ENCODE peak calls at places on chromosomes 5 and 9, in six cellular contexts. D is neuronal stem cell, I is IMR-90, O is GM23248, E is HCT116, T is mammary epithelial cell. F is an unnamed sample.

GRCh38 chr5:96823060-96823459 is 15.3 kb upstream of the ERAP1 start:
- DNase-seq in D (no peak), I (no peak), O (no peak), E (no peak), T (no peak), F (no peak)

GRCh38 chr9:95084254-95084934 is 233.1 kb downstream of the FANCC start:
- DNase-seq in D (no peak), I (no peak), O (no peak), E (no peak), T (no peak), F (no peak)

GRCh38 chr9:86287013-86287412 is 4.7 kb upstream of the ISCA1 start:
- DNase-seq in D (peak; percentile 54), I (peak; percentile 70), O (peak; percentile 63), E (no peak), T (peak; percentile 8), F (peak; percentile 39)

GRCh38 chr5:157686841-157687554 is 15.7 kb downstream of the C5orf52 start:
- DNase-seq in D (no peak), I (no peak), O (no peak), E (no peak), T (no peak), F (no peak)

GRCh38 chr5:147306351-147306750 is 71.5 kb downstream of the STK32A start:
- DNase-seq in D (no peak), I (no peak), O (no peak), E (no peak), T (no peak), F (no peak)

GRCh38 chr5:151682751-151683331 is 3.9 kb downstream of the SPARC start:
- DNase-seq in D (no peak), I (peak; percentile 43), O (peak; percentile 81), E (no peak), T (peak; percentile 65), F (no peak)

GRCh38 chr9:20242767-20243166 is 379.5 kb downstream of the MLLT3 start:
- DNase-seq in D (no peak), I (no peak), O (no peak), E (no peak), T (no peak), F (no peak)

GRCh38 chr5:36724429-36725332 is 118.3 kb downstream of the SLC1A3 start:
- DNase-seq in D (no peak), I (no peak), O (no peak), E (no peak), T (no peak), F (peak; percentile 14)

GRCh38 chr9:114231218-114232090 is 76.1 kb downstream of the COL27A1 start:
- DNase-seq in D (no peak), I (no peak), O (no peak), E (no peak), T (no peak), F (no peak)

GRCh38 chr9:70589571-70590263 is 175.3 kb upstream of the KLF9 start:
- DNase-seq in D (no peak), I (peak; percentile 90), O (peak; percentile 83), E (no peak), T (peak; percentile 49), F (no peak)

GRCh38 chr9:22107202-22107601 is 98.1 kb upstream of the CDKN2B start:
- DNase-seq in D (no peak), I (peak; percentile 70), O (no peak), E (no peak), T (peak; percentile 92), F (no peak)

GRCh38 chr9:93859431-93860215 is 95.5 kb downstream of the BARX1 start:
- DNase-seq in D (no peak), I (no peak), O (no peak), E (no peak), T (no peak), F (no peak)

GRCh38 chr5:143557061-143557818 is 153.8 kb upstream of the NR3C1 start:
- DNase-seq in D (no peak), I (peak; percentile 94), O (peak; percentile 78), E (no peak), T (peak; percentile 29), F (peak; percentile 16)

GRCh38 chr5:1268666-1269065 is 26.2 kb downstream of the TERT start:
- DNase-seq in D (no peak), I (no peak), O (no peak), E (no peak), T (peak; percentile 66), F (no peak)

GRCh38 chr9:93612052-93612795 is 35.8 kb downstream of the PHF2 start:
- DNase-seq in D (no peak), I (peak; percentile 16), O (no peak), E (no peak), T (no peak), F (no peak)

GRCh38 chr5:16826379-16827125 is 109.5 kb downstream of the MYO10 start:
- DNase-seq in D (no peak), I (no peak), O (peak; percentile 53), E (no peak), T (no peak), F (no peak)

GRCh38 chr5:32852535-32852934 is 141.4 kb downstream of the NPR3 start:
- DNase-seq in D (peak; percentile 42), I (peak; percentile 89), O (peak; percentile 29), E (no peak), T (no peak), F (peak; percentile 53)

GRCh38 chr5:42807722-42808447 is 3.8 kb downstream of the SELENOP start:
- DNase-seq in D (no peak), I (peak; percentile 4), O (no peak), E (no peak), T (no peak), F (no peak)

GRCh38 chr9:81513049-81513448 is 176.3 kb downstream of the TLE1 start:
- DNase-seq in D (no peak), I (no peak), O (no peak), E (no peak), T (no peak), F (no peak)

GRCh38 chr5:123802298-123802951 is 290.4 kb downstream of the CSNK1G3 start:
- DNase-seq in D (no peak), I (no peak), O (no peak), E (no peak), T (no peak), F (no peak)

GRCh38 chr5:27316283-27316675 is 277.9 kb upstream of the CDH9 start:
- DNase-seq in D (no peak), I (peak; percentile 86), O (peak; percentile 44), E (no peak), T (peak; percentile 33), F (peak; percentile 73)

GRCh38 chr5:82641362-82641988 is 363.3 kb upstream of the RPS23 start:
- DNase-seq in D (peak; percentile 38), I (peak; percentile 81), O (peak; percentile 84), E (peak; percentile 73), T (peak; percentile 76), F (peak; percentile 89)

GRCh38 chr5:131379723-131380122 is 115.9 kb downstream of the CDC42SE2 start:
- DNase-seq in D (no peak), I (peak; percentile 79), O (no peak), E (no peak), T (no peak), F (peak; percentile 61)

GRCh38 chr9:119938871-119939270 is 569.6 kb upstream of the BRINP1 start:
- DNase-seq in D (no peak), I (no peak), O (peak; percentile 23), E (no peak), T (no peak), F (no peak)
- H2AFZ ChIP-seq in D (no peak overlapping the region), I (no peak overlapping the region), O (peak overlapping the region; percentile 16), E (no peak overlapping the region), T (no peak overlapping the region), F (no peak overlapping the region)

GRCh38 chr5:59661939-59662615 is 231.4 kb downstream of the PDE4D start:
- DNase-seq in D (no peak), I (no peak), O (no peak), E (no peak), T (no peak), F (no peak)
- H3K9ac ChIP-seq in D (no peak overlapping the region), I (no peak overlapping the region), O (no peak overlapping the region), E (no peak overlapping the region), T (no peak overlapping the region), F (peak overlapping the region; percentile 45)

GRCh38 chr9:2634158-2634557 is 12.6 kb downstream of the VLDLR start:
- DNase-seq in D (no peak), I (no peak), O (no peak), E (no peak), T (no peak), F (no peak)
- H2AFZ ChIP-seq in D (no peak overlapping the region), I (peak overlapping the region; percentile 49), O (no peak overlapping the region), E (no peak overlapping the region), T (no peak overlapping the region), F (no peak overlapping the region)

GRCh38 chr5:80741015-80741414 is 86.2 kb upstream of the DHFR start:
- DNase-seq in D (no peak), I (no peak), O (no peak), E (no peak), T (no peak), F (no peak)
- H3K9ac ChIP-seq in D (no peak overlapping the region), I (no peak overlapping the region), O (no peak overlapping the region), E (no peak overlapping the region), T (no peak overlapping the region), F (no peak overlapping the region)

GRCh38 chr5:103410174-103410573 is 151.6 kb downstream of the MACIR start:
- DNase-seq in D (no peak), I (no peak), O (no peak), E (no peak), T (no peak), F (no peak)

GRCh38 chr5:103408408-103408807 is 149.8 kb downstream of the MACIR start:
- DNase-seq in D (no peak), I (no peak), O (no peak), E (no peak), T (no peak), F (no peak)

GRCh38 chr5:103414598-103414997 is 148.0 kb downstream of the NUDT12 start:
- DNase-seq in D (no peak), I (no peak), O (no peak), E (no peak), T (peak; percentile 5), F (no peak)

GRCh38 chr5:103409013-103409670 is 150.6 kb downstream of the MACIR start:
- DNase-seq in D (no peak), I (no peak), O (no peak), E (no peak), T (no peak), F (peak; percentile 46)

GRCh38 chr5:103411721-103412120 is 150.9 kb downstream of the NUDT12 start:
- DNase-seq in D (no peak), I (no peak), O (no peak), E (no peak), T (no peak), F (no peak)
- H2AFZ ChIP-seq in D (peak overlapping the region; percentile 59), I (no peak overlapping the region), O (no peak overlapping the region), E (no peak overlapping the region), T (no peak overlapping the region), F (no peak overlapping the region)

GRCh38 chr9:89154651-89155336 is 23.8 kb downstream of the SHC3 start:
- DNase-seq in D (no peak), I (peak; percentile 96), O (peak; percentile 91), E (peak; percentile 51), T (peak; percentile 88), F (peak; percentile 85)
- H3K9ac ChIP-seq in D (no peak overlapping the region), I (peak overlapping the region; percentile 57), O (peak overlapping the region; percentile 50), E (peak overlapping the region; percentile 24), T (no peak overlapping the region), F (peak overlapping the region; percentile 52)

GRCh38 chr9:28824410-28824963 is 1251.2 kb upstream of the C9orf72 start:
- DNase-seq in D (no peak), I (no peak), O (no peak), E (no peak), T (no peak), F (no peak)
- H2AFZ ChIP-seq in D (peak overlapping the region; percentile 4), I (no peak overlapping the region), O (no peak overlapping the region), E (no peak overlapping the region), T (no peak overlapping the region), F (no peak overlapping the region)